ENCODE peak calls at places on chromosomes 13 and 19, in eight cellular contexts. R is CD8-positive, alpha-beta memory T cell; B is aorta; Q is activated naive CD4-positive, alpha-beta T cell; T is uterus; O is activated naive CD8-positive, alpha-beta T cell treated with anti-CD3 and anti-CD28 coated beads, Interleukin-2, amount 50 U/mL, for 24 hours; X is HEK293T; V is lung microvascular endothelial cell. A is an unnamed sample.

GRCh38 chr19:58569943-58570670 is 3.0 kb downstream of the MZF1 start:
- DNase-seq in T (peak; percentile 14), Q (no peak), X (no peak), R (no peak), V (no peak), O (no peak), B (peak; percentile 37), A (no peak)

GRCh38 chr19:12000152-12000981 is 35.1 kb downstream of the ZNF433 start:
- DNase-seq in V (peak; percentile 8), B (no peak), Q (no peak), O (no peak), T (no peak), R (no peak), X (no peak), A (no peak)

GRCh38 chr13:54029226-54029625 is 1000.6 kb downstream of the OLFM4 start:
- DNase-seq in B (no peak), V (peak; percentile 1), X (peak; percentile 5), Q (no peak), T (no peak), O (no peak), R (no peak), A (peak; percentile 85)

GRCh38 chr13:30832845-30833332 is 73.2 kb upstream of the MEDAG start:
- DNase-seq in Q (peak; percentile 6), X (peak; percentile 84), O (peak; percentile 56), T (peak; percentile 31), V (peak; percentile 71), B (peak; percentile 67), R (no peak), A (peak; percentile 54)

GRCh38 chr19:12778905-12779161 is 3.5 kb upstream of the HOOK2 start:
- DNase-seq in T (no peak), V (no peak), X (no peak), B (no peak), O (no peak), Q (no peak), R (no peak), A (no peak)

GRCh38 chr13:100131863-100132574 is 43.1 kb downstream of the PCCA start:
- DNase-seq in O (peak; percentile 16), T (no peak), B (no peak), Q (no peak), V (peak; percentile 100), R (no peak), X (peak; percentile 32), A (peak; percentile 61)

GRCh38 chr19:5318306-5318705 is 22.3 kb downstream of the PTPRS start:
- DNase-seq in T (no peak), Q (no peak), B (no peak), R (no peak), X (no peak), O (no peak), V (no peak), A (no peak)

GRCh38 chr19:41298327-41298964 is 11.5 kb upstream of the CCDC97 start:
- DNase-seq in B (peak; percentile 94), O (peak; percentile 49), V (peak; percentile 85), R (peak; percentile 56), Q (no peak), T (peak; percentile 46), X (no peak), A (peak; percentile 80)

GRCh38 chr19:31718041-31718440 is 368.8 kb upstream of the TSHZ3 start:
- DNase-seq in R (no peak), B (no peak), T (no peak), V (no peak), Q (no peak), O (no peak), X (no peak), A (no peak)

GRCh38 chr13:30408319-30409101 is 13.8 kb upstream of the UBE2L5 start:
- DNase-seq in B (peak; percentile 96), X (peak; percentile 90), R (peak; percentile 84), Q (peak; percentile 87), O (peak; percentile 92), V (peak; percentile 90), T (peak; percentile 99), A (peak; percentile 98)

GRCh38 chr19:42313096-42313839 is at the start of gene TMEM145:
- DNase-seq in R (peak; percentile 19), B (no peak), O (peak; percentile 61), V (peak; percentile 50), Q (no peak), T (no peak), X (peak; percentile 81), A (peak; percentile 78)

GRCh38 chr19:50981587-50982146 is 2.0 kb downstream of the KLK7 start:
- DNase-seq in R (no peak), X (no peak), V (no peak), B (no peak), Q (no peak), T (no peak), O (no peak), A (no peak)

GRCh38 chr13:19927117-19927734 is 31.3 kb upstream of the ZMYM2 start:
- DNase-seq in B (no peak), X (no peak), O (no peak), Q (no peak), R (peak; percentile 17), T (no peak), V (peak; percentile 43), A (peak; percentile 19)

GRCh38 chr13:44819245-44819644 is 170.0 kb downstream of the NUFIP1 start:
- DNase-seq in X (no peak), O (peak; percentile 5), Q (no peak), T (no peak), V (peak; percentile 87), B (no peak), R (no peak), A (peak; percentile 29)

GRCh38 chr19:4594199-4594598 is 34.7 kb upstream of the SEMA6B start:
- DNase-seq in V (no peak), R (no peak), T (no peak), B (no peak), X (no peak), Q (no peak), O (no peak), A (no peak)

GRCh38 chr13:23699271-23699670 is 129.1 kb downstream of the TNFRSF19 start:
- DNase-seq in Q (no peak), R (no peak), B (no peak), V (no peak), O (no peak), X (no peak), T (no peak), A (no peak)

GRCh38 chr13:23020246-23020843 is 160.4 kb upstream of the SGCG start:
- DNase-seq in Q (no peak), T (peak; percentile 23), B (no peak), V (peak; percentile 59), O (peak; percentile 16), X (peak; percentile 21), R (peak; percentile 21), A (peak; percentile 85)

GRCh38 chr19:19633711-19634515 is 5.9 kb upstream of the LPAR2 start:
- DNase-seq in T (no peak), O (no peak), X (no peak), V (no peak), R (no peak), Q (no peak), B (no peak), A (no peak)

GRCh38 chr13:47120284-47120683 is 223.4 kb upstream of the HTR2A start:
- DNase-seq in V (no peak), R (no peak), B (no peak), T (no peak), X (no peak), O (no peak), Q (no peak), A (no peak)